ENCODE peak calls at places on chromosomes 13 and 19, in four cellular contexts. T is HCT116, G is neural progenitor cell, C is mammary epithelial cell. W is an unnamed sample.

GRCh38 chr19:34851277-34851804 is 75.4 kb upstream of the ZNF30 start:
- DNase-seq in T (peak), G (no peak), C (peak), W (no peak)

GRCh38 chr19:30253581-30253996 is 118.6 kb upstream of the ZNF536 start:
- DNase-seq in T (no peak), G (peak), C (no peak), W (no peak)

GRCh38 chr19:56476093-56476492 is 1.1 kb downstream of the ZNF667 start:
- DNase-seq in T (no peak), G (no peak), C (no peak), W (no peak)

GRCh38 chr19:48355555-48355954 is 8.2 kb downstream of the TMEM143 start:
- DNase-seq in T (no peak), G (peak), C (no peak), W (no peak)

GRCh38 chr19:40322271-40322610 is 26.0 kb downstream of the C19orf47 start:
- DNase-seq in T (no peak), G (no peak), C (no peak), W (no peak)

GRCh38 chr13:20360041-20360491 is 127.9 kb upstream of the GJB6 start:
- DNase-seq in T (no peak), G (no peak), C (peak), W (peak)

GRCh38 chr13:48400820-48401219 is 12.1 kb downstream of the LPAR6 start:
- DNase-seq in T (no peak), G (no peak), C (peak), W (no peak)

GRCh38 chr13:95192998-95193397 is 108.3 kb downstream of the ABCC4 start:
- DNase-seq in T (no peak), G (no peak), C (no peak), W (no peak)

GRCh38 chr13:98214008-98214643 is 37.1 kb upstream of the RNF113B start:
- DNase-seq in T (no peak), G (no peak), C (no peak), W (no peak)

GRCh38 chr13:86051134-86052103 is 252.2 kb upstream of the SLITRK6 start:
- DNase-seq in T (no peak), G (no peak), C (peak), W (peak)

GRCh38 chr13:31920301-31920818 is 111.2 kb upstream of the FRY start:
- DNase-seq in T (no peak), G (no peak), C (no peak), W (no peak)

GRCh38 chr19:33797821-33798633 is 1.4 kb downstream of the KCTD15 start:
- DNase-seq in T (no peak), G (peak), C (peak), W (no peak)

GRCh38 chr19:46718934-46719551 is 2.1 kb upstream of the PRKD2 start:
- DNase-seq in T (no peak), G (no peak), C (no peak), W (no peak)

GRCh38 chr19:293436-294110 is 2.4 kb upstream of the PLPP2 start:
- DNase-seq in T (no peak), G (no peak), C (no peak), W (no peak)

GRCh38 chr19:4577020-4577782 is 17.7 kb upstream of the SEMA6B start:
- DNase-seq in T (no peak), G (no peak), C (no peak), W (no peak)

GRCh38 chr13:99859178-99860177 is 112.1 kb downstream of the ZIC5 start:
- DNase-seq in T (no peak), G (peak), C (no peak), W (no peak)

GRCh38 chr13:35881360-35881759 is 249.8 kb downstream of the DCLK1 start:
- DNase-seq in T (no peak), G (no peak), C (no peak), W (no peak)

GRCh38 chr13:31824705-31825512 is 85.6 kb downstream of the RXFP2 start:
- DNase-seq in T (no peak), G (no peak), C (no peak), W (no peak)

GRCh38 chr19:5891938-5892771 is 11.4 kb downstream of the NDUFA11 start:
- DNase-seq in T (no peak), G (peak), C (no peak), W (no peak)

GRCh38 chr19:6070179-6071102 is 39.9 kb downstream of the RFX2 start:
- DNase-seq in T (no peak), G (no peak), C (no peak), W (no peak)

GRCh38 chr13:45119469-45119989 is 781 bp upstream of the GTF2F2 start:
- DNase-seq in T (no peak), G (peak), C (peak), W (no peak)

GRCh38 chr13:54591540-54591939 is 1562.9 kb downstream of the OLFM4 start:
- DNase-seq in T (no peak), G (no peak), C (no peak), W (no peak)

GRCh38 chr13:32229443-32229842 is 85.7 kb downstream of the ZAR1L start:
- DNase-seq in T (no peak), G (no peak), C (no peak), W (no peak)

GRCh38 chr19:54248016-54248601 is 5.5 kb upstream of the LILRA6 start:
- DNase-seq in T (no peak), G (no peak), C (no peak), W (no peak)

GRCh38 chr13:99749627-99750026 is 221.9 kb downstream of the ZIC5 start:
- DNase-seq in T (no peak), G (peak), C (no peak), W (no peak)

GRCh38 chr19:4694211-4694987 is 24.3 kb upstream of the MYDGF start:
- DNase-seq in T (peak), G (no peak), C (peak), W (peak)

GRCh38 chr19:56309511-56310185 is 5.0 kb downstream of the ZSCAN5A start:
- DNase-seq in T (peak), G (peak), C (peak), W (peak)

GRCh38 chr13:114067886-114068722 is 64.3 kb downstream of the RASA3 start:
- DNase-seq in T (no peak), G (no peak), C (no peak), W (no peak)

GRCh38 chr19:29521291-29522075 is 4.3 kb upstream of the VSTM2B start:
- DNase-seq in T (no peak), G (no peak), C (no peak), W (no peak)

GRCh38 chr19:47176627-47177090 is 46.0 kb downstream of the SAE1 start:
- DNase-seq in T (no peak), G (no peak), C (peak), W (no peak)

GRCh38 chr13:65679240-65679639 is 1550.9 kb downstream of the PCDH9 start:
- DNase-seq in T (no peak), G (no peak), C (no peak), W (no peak)

GRCh38 chr13:98324105-98324504 is 147.0 kb upstream of the RNF113B start:
- DNase-seq in T (no peak), G (no peak), C (no peak), W (no peak)

GRCh38 chr13:27556109-27556508 is 64.2 kb downstream of the LNX2 start:
- DNase-seq in T (no peak), G (no peak), C (peak), W (no peak)

GRCh38 chr19:4140237-4140711 is 13.2 kb upstream of the CREB3L3 start:
- DNase-seq in T (peak), G (peak), C (peak), W (peak)

GRCh38 chr19:44848036-44848804 is 2.1 kb downstream of the NECTIN2 start:
- DNase-seq in T (no peak), G (peak), C (no peak), W (no peak)

DNA sequence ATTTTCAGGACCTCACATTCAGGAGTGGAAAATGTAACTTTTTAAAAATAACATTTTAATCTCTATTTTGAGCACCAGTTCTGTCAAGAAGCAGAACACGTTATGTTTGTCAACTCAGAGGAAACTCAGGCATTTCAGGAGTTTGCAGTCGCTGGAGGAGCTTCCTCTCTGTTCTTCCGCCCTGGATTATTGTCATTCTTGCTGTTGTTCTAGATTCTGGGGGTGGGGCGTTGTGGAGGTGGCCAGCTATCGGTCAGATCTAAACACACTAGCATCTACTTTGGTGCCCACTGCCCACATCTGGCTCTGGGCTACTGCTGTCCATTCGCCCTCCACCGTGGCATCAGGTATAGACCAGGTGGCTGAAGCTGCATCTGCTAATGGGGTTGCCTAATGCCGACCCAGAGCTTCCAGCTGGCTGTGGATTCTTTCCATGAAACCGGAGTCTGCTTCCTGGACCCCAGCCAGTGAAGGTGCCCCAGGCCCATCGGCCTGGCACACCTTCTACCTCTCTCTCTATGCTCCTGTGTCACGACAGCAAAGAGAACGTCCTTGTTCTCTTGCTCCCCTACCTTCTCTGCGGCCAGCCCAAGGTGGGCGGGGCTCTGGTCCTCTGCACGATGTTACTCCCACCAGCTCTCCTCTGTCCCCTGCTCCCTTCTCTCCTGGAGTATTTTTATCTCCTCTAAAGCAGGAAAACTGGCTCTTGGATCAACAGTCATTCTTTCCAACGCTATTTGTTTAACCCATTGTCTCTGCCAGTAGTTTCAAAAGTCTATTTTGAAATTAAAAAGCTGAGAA is 36.6 kb upstream of the DGKH start:
- DNase-seq in T (no peak), G (peak), C (no peak), W (no peak)
- H3K4me2 ChIP-seq in T (no peak), G (peak), C (peak), W (no peak)

GRCh38 chr13:30000373-30000770 is 150.0 kb upstream of the UBL3 start:
- DNase-seq in T (no peak), G (no peak), C (no peak), W (no peak)

GRCh38 chr13:30006246-30006645 is 155.8 kb upstream of the UBL3 start:
- DNase-seq in T (no peak), G (no peak), C (no peak), W (no peak)

GRCh38 chr13:29999492-30000372 is 149.3 kb upstream of the UBL3 start:
- DNase-seq in T (no peak), G (no peak), C (no peak), W (no peak)

GRCh38 chr13:30004204-30004603 is 153.8 kb upstream of the UBL3 start:
- DNase-seq in T (no peak), G (no peak), C (peak), W (no peak)

DNA sequence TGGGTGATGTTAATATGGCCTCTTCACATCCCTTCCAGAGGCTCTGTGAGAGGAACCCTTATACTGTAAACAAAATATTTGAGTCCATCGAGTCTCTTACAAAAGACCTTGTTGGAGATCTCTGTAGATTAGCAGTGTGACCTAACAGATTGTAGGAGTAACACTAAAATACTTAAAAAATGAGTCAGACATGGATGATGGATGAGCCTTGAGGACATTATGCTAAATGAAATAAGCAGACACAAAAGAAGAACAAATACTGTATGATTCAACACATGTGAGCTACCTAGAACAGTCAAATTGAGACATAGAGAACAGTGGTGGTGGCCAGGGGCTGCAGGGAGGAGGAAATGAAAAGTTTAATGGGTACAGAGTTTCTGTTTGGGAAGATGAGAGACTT is 152.2 kb upstream of the UBL3 start:
- DNase-seq in T (no peak), G (no peak), C (peak), W (peak)
- H3K4me2 ChIP-seq in T (no peak), G (no peak), C (no peak), W (peak)

GRCh38 chr19:38697641-38698071 is 46.6 kb downstream of the CAPN12 start:
- DNase-seq in T (no peak), G (no peak), C (no peak), W (no peak)
- H3K4me2 ChIP-seq in T (no peak), G (no peak), C (peak), W (no peak)

GRCh38 chr13:92572190-92572589 is 654.4 kb upstream of the GPC6 start:
- DNase-seq in T (no peak), G (peak), C (no peak), W (no peak)

GRCh38 chr13:92564942-92565341 is 661.7 kb upstream of the GPC6 start:
- DNase-seq in T (no peak), G (no peak), C (no peak), W (no peak)

DNA sequence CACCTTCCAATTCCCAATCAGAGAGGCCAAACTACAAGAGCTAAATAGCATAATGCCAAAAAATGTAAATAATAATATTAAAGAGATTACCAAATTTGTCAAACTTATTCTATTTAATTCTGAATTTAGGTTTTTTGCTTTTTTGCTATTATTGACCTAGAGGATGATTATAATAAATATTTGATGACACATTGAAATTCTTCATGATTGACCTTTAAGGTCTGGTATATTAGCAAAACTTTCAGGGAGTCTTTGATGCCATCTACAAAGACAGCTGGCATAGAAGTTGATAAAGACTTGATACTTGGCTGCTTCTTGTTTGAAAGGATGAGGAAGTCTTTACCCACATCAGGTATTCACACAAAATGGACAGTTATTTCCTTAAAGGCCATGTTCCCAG is 659.8 kb upstream of the GPC6 start:
- DNase-seq in T (no peak), G (no peak), C (no peak), W (no peak)
- H3K4me2 ChIP-seq in T (no peak), G (no peak), C (no peak), W (no peak)

GRCh38 chr19:13763300-13763699 is 1.0 kb upstream of the MRI1 start:
- DNase-seq in T (no peak), G (no peak), C (no peak), W (no peak)
- H3K4me2 ChIP-seq in T (peak), G (no peak), C (no peak), W (peak)

GRCh38 chr19:8213827-8214672 is 4.9 kb downstream of the CERS4 start:
- DNase-seq in T (no peak), G (no peak), C (no peak), W (no peak)
- H3K4me2 ChIP-seq in T (no peak), G (no peak), C (no peak), W (no peak)

DNA sequence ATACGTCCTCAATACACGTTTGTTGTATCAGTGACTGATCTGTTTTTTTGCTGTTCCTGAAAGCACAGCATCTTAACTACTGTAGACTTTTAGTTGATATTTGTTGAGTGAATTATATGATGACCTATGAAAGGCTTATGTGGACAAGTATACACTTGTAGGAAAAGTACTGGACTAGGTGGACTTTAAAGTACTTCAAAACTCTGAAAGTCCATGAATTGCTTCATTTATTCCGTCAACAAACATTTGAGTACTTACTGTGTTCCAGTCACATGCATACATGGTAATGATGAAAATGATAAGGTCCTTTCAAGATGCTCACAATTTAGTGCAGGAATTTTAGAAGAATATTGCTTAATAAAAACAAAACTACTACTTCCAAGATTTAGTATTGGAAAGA is 3.1 kb downstream of the WDFY2 start:
- DNase-seq in T (no peak), G (no peak), C (no peak), W (no peak)
- H3K4me2 ChIP-seq in T (no peak), G (peak), C (peak), W (no peak)

GRCh38 chr13:52173373-52173772 is 14.0 kb upstream of the NEK3 start:
- DNase-seq in T (no peak), G (no peak), C (no peak), W (no peak)
- H3K4me2 ChIP-seq in T (no peak), G (no peak), C (no peak), W (no peak)

DNA sequence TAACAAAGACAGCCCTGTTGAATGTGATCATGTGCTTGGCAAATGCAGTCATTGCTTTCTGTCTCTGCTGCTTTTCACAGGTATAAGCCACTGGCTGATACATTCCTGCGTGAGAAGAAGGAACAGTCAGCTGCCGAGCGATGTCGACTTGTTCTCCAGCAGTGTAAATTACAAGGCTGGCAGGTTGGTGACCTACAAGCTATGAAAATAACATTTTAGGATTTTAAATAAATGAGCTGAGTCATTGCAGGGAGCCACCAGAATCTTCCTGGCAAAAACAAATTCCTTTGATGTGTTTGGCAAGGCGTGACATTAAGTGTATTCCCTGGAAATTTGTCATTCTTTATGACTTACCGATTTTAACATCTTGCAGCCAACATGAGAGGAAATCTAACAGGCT is 471.3 kb downstream of the MYO16 start:
- DNase-seq in T (no peak), G (no peak), C (peak), W (no peak)
- H3K4me2 ChIP-seq in T (peak), G (no peak), C (peak), W (no peak)

DNA sequence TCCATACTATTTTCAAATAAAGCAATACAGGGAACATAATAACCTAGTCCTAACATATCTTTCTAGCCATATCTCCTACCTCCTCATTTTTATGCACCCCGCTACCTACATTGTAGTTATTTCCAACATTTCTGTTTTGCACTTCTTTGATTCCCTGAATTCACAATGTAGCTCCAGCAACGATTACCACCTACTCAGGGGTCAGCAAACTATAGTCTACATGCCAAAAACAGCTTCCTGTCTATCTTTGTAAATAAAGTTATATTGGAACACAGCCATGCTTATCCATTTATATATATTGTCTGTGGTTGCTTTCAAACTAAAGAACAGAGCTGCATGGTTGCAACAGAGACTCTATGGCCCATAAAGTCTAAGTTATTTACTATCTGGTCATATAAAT is 16.7 kb downstream of the MYCBP2 start:
- DNase-seq in T (no peak), G (no peak), C (no peak), W (no peak)
- H3K4me2 ChIP-seq in T (no peak), G (no peak), C (no peak), W (no peak)

W was measured in PC-9.